ENCODE peak calls at places on chromosomes 11 and 22, in six cellular contexts. R is NCI-H2029 treated with DMSO at 0.1 percent for 48 hours, F is amygdala, J is endothelial cell, H is uterus, G is HTR-8/SVneo. X is an unnamed sample.

GRCh38 chr11:113085446-113085845 is 124.2 kb downstream of the NCAM1 start:
- DNase-seq in R (no peak), J (no peak), H (no peak), G (no peak), F (no peak), X (no peak)

GRCh38 chr11:116499396-116500001 is 273.3 kb downstream of the BUD13 start:
- DNase-seq in H (peak), F (peak), G (peak), R (peak), J (peak), X (peak)

GRCh38 chr11:76201056-76201455 is 5.2 kb downstream of the WNT11 start:
- DNase-seq in J (no peak), G (no peak), F (no peak), H (no peak), R (no peak), X (no peak)

GRCh38 chr22:28793976-28794584 is 6.3 kb downstream of the XBP1 start:
- DNase-seq in F (no peak), J (no peak), H (no peak), G (no peak), R (no peak), X (no peak)

GRCh38 chr22:37068859-37069258 is 17.3 kb downstream of the KCTD17 start:
- DNase-seq in J (peak), F (no peak), R (no peak), H (no peak), G (no peak), X (no peak)

GRCh38 chr11:120136356-120136755 is 1.6 kb downstream of the TRIM29 start:
- DNase-seq in J (peak), F (no peak), H (no peak), R (no peak), G (no peak), X (no peak)

GRCh38 chr11:115707180-115707905 is 203.1 kb upstream of the CADM1 start:
- DNase-seq in H (no peak), G (no peak), J (no peak), F (no peak), R (no peak), X (no peak)

GRCh38 chr11:9831122-9831521 is 167.2 kb downstream of the SWAP70 start:
- DNase-seq in H (no peak), R (peak), F (no peak), G (no peak), J (no peak), X (no peak)

GRCh38 chr11:10405858-10406592 is 49.0 kb upstream of the AMPD3 start:
- DNase-seq in R (peak), G (peak), J (peak), F (peak), H (peak), X (peak)

GRCh38 chr22:42437488-42438292 is 5.5 kb upstream of the NFAM1 start:
- DNase-seq in R (no peak), F (peak), H (peak), G (peak), J (peak), X (peak)

GRCh38 chr11:55357560-55358184 is 10.1 kb upstream of the OR4A15 start:
- DNase-seq in F (no peak), J (no peak), R (no peak), G (no peak), H (no peak), X (no peak)

GRCh38 chr22:36215976-36216375 is 14.4 kb upstream of the APOL4 start:
- DNase-seq in R (no peak), G (no peak), J (no peak), F (no peak), H (no peak), X (no peak)

GRCh38 chr11:73265853-73266643 is 6.1 kb upstream of the P2RY6 start:
- DNase-seq in F (no peak), H (no peak), G (no peak), R (no peak), J (no peak), X (no peak)

GRCh38 chr22:40204331-40205116 is 26.8 kb downstream of the TNRC6B start:
- DNase-seq in J (no peak), R (no peak), G (peak), F (no peak), H (no peak), X (no peak)

GRCh38 chr11:9230291-9230690 is 34.9 kb downstream of the DENND5A start:
- DNase-seq in G (no peak), F (no peak), J (no peak), R (no peak), H (no peak), X (no peak)

GRCh38 chr22:37639070-37639760 is at the start of gene SH3BP1:
- DNase-seq in G (peak), F (no peak), J (peak), H (peak), R (no peak), X (no peak)

GRCh38 chr11:27997344-27997743 is 110.6 kb downstream of the KIF18A start:
- DNase-seq in H (no peak), G (no peak), J (no peak), R (no peak), F (no peak), X (no peak)

GRCh38 chr22:19663821-19664325 is 50.4 kb upstream of the SEPTIN5 start:
- DNase-seq in J (no peak), R (peak), G (no peak), F (no peak), H (peak), X (no peak)

GRCh38 chr11:73156686-73157085 is 14.6 kb upstream of the FCHSD2 start:
- DNase-seq in J (no peak), G (no peak), H (no peak), F (no peak), R (no peak), X (no peak)

GRCh38 chr11:61978703-61979661 is 11.5 kb upstream of the FTH1 start:
- DNase-seq in F (no peak), G (no peak), H (no peak), R (no peak), J (no peak), X (no peak)

GRCh38 chr11:130674686-130675085 is 226.2 kb downstream of the ADAMTS15 start:
- DNase-seq in H (no peak), F (no peak), R (no peak), J (no peak), G (no peak), X (no peak)

GRCh38 chr11:12769834-12770345 is 95.7 kb downstream of the TEAD1 start:
- DNase-seq in F (no peak), R (no peak), J (no peak), H (no peak), G (peak), X (no peak)

GRCh38 chr11:34366522-34366921 is 8.7 kb upstream of the ABTB2 start:
- DNase-seq in R (no peak), J (no peak), F (no peak), H (no peak), G (no peak), X (no peak)

GRCh38 chr11:2150206-2150847 is 10.7 kb downstream of the INS start:
- DNase-seq in J (peak), H (no peak), G (no peak), F (no peak), R (peak), X (no peak)